ENCODE peak calls at places on chromosome 9, in four cellular contexts. O is SK-N-SH, G is A549, U is HepG2. E is an unnamed sample.

GRCh38 chr9:35357116-35357515 is 132.8 kb upstream of the RUSC2 start:
- DNase-seq in U (no peak), G (no peak), O (no peak), E (no peak)

GRCh38 chr9:20043035-20043434 is 254.2 kb upstream of the SLC24A2 start:
- DNase-seq in G (no peak), O (no peak), U (no peak), E (no peak)

GRCh38 chr9:118017607-118018122 is 313.5 kb downstream of the TLR4 start:
- DNase-seq in G (no peak), O (no peak), U (no peak), E (no peak)

GRCh38 chr9:20903214-20903613 is 128.2 kb downstream of the HACD4 start:
- DNase-seq in O (no peak), G (no peak), U (peak), E (no peak)

GRCh38 chr9:35051069-35051967 is 21.1 kb downstream of the VCP start:
- DNase-seq in U (peak), O (peak), G (peak), E (no peak)

GRCh38 chr9:34428325-34428958 is 29.9 kb downstream of the FAM219A start:
- DNase-seq in G (no peak), O (peak), U (peak), E (no peak)

GRCh38 chr9:119811030-119811429 is 441.8 kb upstream of the BRINP1 start:
- DNase-seq in O (no peak), G (peak), U (no peak), E (no peak)

GRCh38 chr9:130478152-130478551 is 33.4 kb downstream of the ASS1 start:
- DNase-seq in G (no peak), O (no peak), U (no peak), E (no peak)

GRCh38 chr9:83138422-83139135 is 75.6 kb upstream of the RASEF start:
- DNase-seq in G (no peak), U (no peak), O (no peak), E (no peak)

GRCh38 chr9:130877300-130877699 is 19.3 kb downstream of the QRFP start:
- DNase-seq in U (no peak), G (no peak), O (no peak), E (no peak)

GRCh38 chr9:126973651-126974529 is 59.3 kb downstream of the RALGPS1 start:
- DNase-seq in G (no peak), O (no peak), U (no peak), E (peak)

GRCh38 chr9:91221332-91221731 is 140.4 kb downstream of the AUH start:
- DNase-seq in O (no peak), G (no peak), U (no peak), E (no peak)

GRCh38 chr9:18451409-18451808 is 22.5 kb upstream of the ADAMTSL1 start:
- DNase-seq in O (no peak), G (no peak), U (no peak), E (no peak)

GRCh38 chr9:4143951-4144717 is 155.7 kb downstream of the GLIS3 start:
- DNase-seq in G (peak), O (no peak), U (peak), E (no peak)

GRCh38 chr9:121369595-121370265 is at the start of gene STOM:
- DNase-seq in U (peak), G (no peak), O (peak), E (no peak)

GRCh38 chr9:121662359-121662758 is 10.9 kb downstream of the DAB2IP start:
- DNase-seq in U (no peak), G (no peak), O (no peak), E (no peak)

GRCh38 chr9:137679249-137679648 is 60.4 kb downstream of the EHMT1 start:
- DNase-seq in U (no peak), O (no peak), G (no peak), E (peak)

GRCh38 chr9:80285325-80285724 is 713.6 kb downstream of the TLE4 start:
- DNase-seq in O (peak), U (no peak), G (no peak), E (no peak)

GRCh38 chr9:68950689-68951088 is 63.2 kb downstream of the PRKACG start:
- DNase-seq in U (no peak), G (no peak), O (no peak), E (no peak)

GRCh38 chr9:36762958-36763357 is 190.3 kb downstream of the MELK start:
- DNase-seq in U (no peak), O (no peak), G (no peak), E (no peak)

GRCh38 chr9:104869801-104870200 is 58.2 kb downstream of the ABCA1 start:
- DNase-seq in O (no peak), U (no peak), G (no peak), E (no peak)

GRCh38 chr9:438961-439768 is 224.5 kb downstream of the DOCK8 start:
- DNase-seq in G (no peak), U (no peak), O (no peak), E (no peak)

GRCh38 chr9:37187713-37188439 is 67.5 kb downstream of the ZCCHC7 start:
- DNase-seq in G (no peak), O (no peak), U (no peak), E (peak)

GRCh38 chr9:93121316-93122241 is 12.5 kb downstream of the NINJ1 start:
- DNase-seq in G (no peak), O (no peak), U (no peak), E (no peak)

GRCh38 chr9:93124793-93125192 is 9.3 kb downstream of the NINJ1 start:
- DNase-seq in G (no peak), O (no peak), U (no peak), E (no peak)

GRCh38 chr9:93122721-93123221 is 11.3 kb downstream of the NINJ1 start:
- DNase-seq in O (no peak), U (no peak), G (no peak), E (no peak)

GRCh38 chr9:93125331-93125894 is 8.6 kb downstream of the NINJ1 start:
- DNase-seq in O (no peak), U (no peak), G (no peak), E (no peak)

DNA sequence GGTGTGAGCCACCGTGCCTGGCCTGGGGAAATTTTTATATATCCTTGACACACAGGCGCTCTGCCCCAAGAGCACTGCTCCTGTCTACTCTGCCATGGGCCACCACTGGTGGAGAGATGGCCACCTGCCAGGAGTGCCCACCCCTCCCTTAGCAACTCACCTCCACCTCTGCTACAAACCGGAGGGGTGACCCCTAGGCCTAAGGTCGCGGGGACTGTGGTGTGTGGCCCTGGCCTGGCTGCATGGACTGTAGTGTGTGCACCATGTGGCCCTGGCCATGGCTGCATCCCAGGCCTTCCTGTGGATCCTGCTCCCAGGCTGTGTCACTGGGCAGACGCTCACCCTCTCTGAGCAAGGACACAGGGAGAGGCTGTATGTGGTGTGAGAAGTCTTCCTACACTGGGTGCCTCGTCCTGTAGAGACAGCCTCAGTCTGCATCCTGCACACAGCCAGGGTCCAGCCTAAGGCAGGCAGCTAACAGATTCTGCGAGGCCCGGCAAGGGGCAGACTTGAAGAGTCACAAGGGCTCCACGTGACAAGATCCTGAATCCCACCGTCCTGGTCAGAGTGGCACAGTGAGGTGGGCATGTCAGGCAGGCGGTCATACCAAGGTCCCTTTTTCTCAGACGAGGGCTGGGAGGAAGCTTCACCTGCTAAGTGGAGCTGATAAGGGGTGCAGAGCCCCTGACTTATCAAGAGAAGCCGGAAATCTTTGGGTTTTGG is 10.3 kb downstream of the NINJ1 start:
- DNase-seq in O (peak), U (no peak), G (no peak), E (no peak)
- TF ChIP-seq PBX3 in O (no peak), U (no peak), G (no peak), E (no peak)

GRCh38 chr9:72816666-72817065 is 136.2 kb downstream of the ALDH1A1 start:
- DNase-seq in U (no peak), G (no peak), O (no peak), E (no peak)

GRCh38 chr9:72813544-72813943 is 139.3 kb downstream of the ALDH1A1 start:
- DNase-seq in O (no peak), U (no peak), G (no peak), E (no peak)

GRCh38 chr9:72812622-72813111 is 140.2 kb downstream of the ALDH1A1 start:
- DNase-seq in G (no peak), O (no peak), U (no peak), E (no peak)

GRCh38 chr9:72817413-72817812 is 135.4 kb downstream of the ALDH1A1 start:
- DNase-seq in O (no peak), U (no peak), G (no peak), E (no peak)

GRCh38 chr9:72814083-72814482 is 138.8 kb downstream of the ALDH1A1 start:
- DNase-seq in U (no peak), G (no peak), O (no peak), E (no peak)
- TF ChIP-seq PBX3 in U (no peak), G (no peak), O (no peak), E (no peak)

GRCh38 chr9:98627291-98627690 is 81.4 kb downstream of the GABBR2 start:
- DNase-seq in G (no peak), O (no peak), U (no peak), E (no peak)

GRCh38 chr9:98619788-98620187 is 88.9 kb downstream of the GABBR2 start:
- DNase-seq in U (no peak), O (no peak), G (no peak), E (no peak)

GRCh38 chr9:98625728-98626127 is 83.0 kb downstream of the GABBR2 start:
- DNase-seq in U (no peak), O (no peak), G (no peak), E (no peak)
- TF ChIP-seq PBX3 in U (no peak), O (no peak), G (no peak), E (no peak)

GRCh38 chr9:136570916-136571315 is 25.1 kb upstream of the NOTCH1 start:
- DNase-seq in O (no peak), G (no peak), U (no peak), E (no peak)

GRCh38 chr9:136570191-136570845 is 24.5 kb upstream of the NOTCH1 start:
- DNase-seq in G (no peak), O (no peak), U (no peak), E (no peak)

GRCh38 chr9:136568288-136569081 is 22.6 kb upstream of the NOTCH1 start:
- DNase-seq in G (no peak), U (no peak), O (no peak), E (no peak)

GRCh38 chr9:136567651-136568287 is 21.9 kb upstream of the NOTCH1 start:
- DNase-seq in U (peak), O (no peak), G (peak), E (no peak)

GRCh38 chr9:136569526-136570148 is 23.8 kb upstream of the NOTCH1 start:
- DNase-seq in G (no peak), O (no peak), U (no peak), E (no peak)
- TF ChIP-seq PBX3 in G (no peak), O (no peak), U (no peak), E (no peak)

DNA sequence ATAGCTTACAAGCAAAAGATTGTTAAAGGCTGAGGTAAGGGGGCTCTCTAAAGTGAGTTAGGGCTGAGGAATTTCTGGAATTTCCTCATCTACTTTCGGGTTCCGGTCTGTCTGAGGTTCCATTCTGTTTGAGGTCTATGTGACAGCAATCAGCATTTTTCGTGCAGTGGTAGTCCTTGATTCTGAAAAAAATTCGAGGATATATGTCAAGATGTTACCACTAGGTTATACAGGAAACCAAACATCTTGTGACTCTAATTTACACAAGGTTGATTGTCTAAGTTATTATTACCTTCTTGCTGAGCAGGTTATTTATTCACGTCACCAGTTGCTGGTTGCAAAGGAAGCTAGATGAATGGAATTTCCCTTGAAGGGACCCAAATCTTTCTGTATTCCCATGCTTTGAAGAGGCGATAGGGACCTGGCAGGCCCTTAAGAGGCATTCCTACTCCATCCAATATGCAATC is 35.2 kb downstream of the RLN2 start:
- DNase-seq in U (peak), O (no peak), G (no peak), E (no peak)
- TF ChIP-seq PBX3 in U (no peak), O (peak), G (no peak), E (no peak)

GRCh38 chr9:128276008-128276573 is at the start of gene SWI5:
- DNase-seq in G (peak), O (peak), U (peak), E (peak)

GRCh38 chr9:128275198-128276007 is at the start of gene GOLGA2:
- DNase-seq in G (no peak), O (peak), U (peak), E (no peak)

GRCh38 chr9:128280084-128280622 is 4.1 kb downstream of the SWI5 start:
- DNase-seq in G (no peak), U (no peak), O (no peak), E (no peak)

GRCh38 chr9:128274245-128274644 is 1.6 kb downstream of the GOLGA2 start:
- DNase-seq in G (no peak), U (no peak), O (no peak), E (no peak)

GRCh38 chr9:128276574-128277270 is 646 bp downstream of the SWI5 start:
- DNase-seq in U (no peak), G (no peak), O (peak), E (no peak)
- TF ChIP-seq PBX3 in U (no peak), G (no peak), O (no peak), E (no peak)

GRCh38 chr9:132237481-132237880 is 75.6 kb downstream of the NTNG2 start:
- DNase-seq in U (no peak), G (peak), O (no peak), E (no peak)
- TF ChIP-seq PBX3 in U (no peak), G (no peak), O (no peak), E (no peak)

GRCh38 chr9:16710888-16711287 is 159.6 kb downstream of the BNC2 start:
- DNase-seq in O (no peak), G (no peak), U (no peak), E (no peak)
- TF ChIP-seq PBX3 in O (no peak), G (no peak), U (no peak), E (no peak)

DNA sequence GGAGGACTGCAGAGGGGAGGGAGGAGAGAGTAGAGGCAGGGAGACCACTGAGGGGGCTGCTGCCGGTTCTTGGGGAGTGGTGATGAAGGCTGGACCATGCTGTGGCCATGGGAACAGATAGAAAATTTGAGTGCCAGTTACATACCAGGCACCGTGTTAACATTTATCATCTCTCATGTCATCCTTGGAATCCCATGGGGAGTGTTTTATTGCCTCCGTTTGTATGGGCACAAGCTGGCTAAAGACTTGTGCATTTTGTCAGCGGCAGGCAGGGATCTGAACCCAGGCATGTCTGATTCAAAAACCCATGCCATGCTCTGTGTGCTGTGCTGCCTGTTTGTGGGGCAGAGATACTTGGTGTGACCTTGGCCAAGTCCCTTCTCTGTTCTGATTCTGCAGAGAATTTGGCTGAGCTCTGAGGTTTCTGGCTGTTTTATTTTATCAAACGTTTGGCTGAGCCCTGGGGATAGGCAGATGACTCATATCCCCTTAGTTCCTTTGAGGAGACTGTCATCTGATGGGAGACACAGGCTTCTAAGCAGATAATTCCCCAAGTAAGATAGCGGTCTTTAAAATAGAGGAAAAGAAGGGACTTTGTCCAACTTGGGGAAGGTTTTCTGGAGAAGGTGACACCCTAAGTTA is 22.2 kb downstream of the COL27A1 start:
- DNase-seq in O (no peak), G (no peak), U (no peak), E (no peak)
- TF ChIP-seq PBX3 in O (peak), G (no peak), U (no peak), E (no peak)

GRCh38 chr9:27487128-27487527 is 37.0 kb upstream of the IFNK start:
- DNase-seq in O (no peak), U (no peak), G (no peak), E (no peak)
- TF ChIP-seq PBX3 in O (no peak), U (no peak), G (no peak), E (no peak)

E was measured in GM12878.